ENCODE peak calls at places on chromosome 1, in six cellular contexts. C is fibroblast of mammary gland; Q is ACHN; E is stimulated activated CD8-positive, alpha-beta memory T cell treated with anti-CD3 and anti-CD28 coated beads, Interleukin-4, amount 100 ng/mL, for 1 hour; M is EH; Z is A172. R is an unnamed sample.

GRCh38 chr1:30058966-30059365 is 664.4 kb downstream of the MATN1 start:
- DNase-seq in C (peak; percentile 79), Q (no peak), Z (peak; percentile 80), E (no peak), M (peak; percentile 97), R (no peak)

GRCh38 chr1:175841613-175842234 is 98.3 kb upstream of the TNR start:
- DNase-seq in M (no peak), E (no peak), Q (no peak), Z (no peak), C (no peak), R (no peak)

GRCh38 chr1:88673446-88673845 is 10.6 kb upstream of the PKN2 start:
- DNase-seq in Q (no peak), E (no peak), M (no peak), C (no peak), Z (no peak), R (no peak)

GRCh38 chr1:185110145-185110544 is 46.6 kb downstream of the TRMT1L start:
- DNase-seq in M (no peak), Q (no peak), C (no peak), Z (no peak), E (no peak), R (no peak)

GRCh38 chr1:180643693-180644092 is 11.9 kb downstream of the XPR1 start:
- DNase-seq in M (peak; percentile 48), C (peak; percentile 72), E (no peak), Q (no peak), Z (peak; percentile 42), R (no peak)

GRCh38 chr1:35171579-35171978 is 21.4 kb downstream of the SFPQ start:
- DNase-seq in Z (no peak), M (no peak), Q (no peak), C (no peak), E (no peak), R (no peak)

GRCh38 chr1:94865369-94865768 is 45.2 kb downstream of the SLC44A3 start:
- DNase-seq in C (peak; percentile 64), Z (no peak), M (peak; percentile 84), Q (no peak), E (no peak), R (no peak)

GRCh38 chr1:109765896-109766615 is 2.3 kb upstream of the EPS8L3 start:
- DNase-seq in M (no peak), E (no peak), Z (no peak), C (no peak), Q (no peak), R (no peak)

GRCh38 chr1:114512595-114513280 is 1.7 kb upstream of the TRIM33 start:
- DNase-seq in Q (no peak), E (no peak), C (no peak), Z (no peak), M (no peak), R (no peak)

GRCh38 chr1:30506785-30507312 is 216.5 kb downstream of the MATN1 start:
- DNase-seq in M (no peak), E (no peak), Q (no peak), C (no peak), Z (no peak), R (no peak)

GRCh38 chr1:215526147-215526845 is 40.8 kb upstream of the KCTD3 start:
- DNase-seq in E (no peak), Q (peak; percentile 69), C (peak; percentile 69), Z (peak; percentile 58), M (peak; percentile 58), R (no peak)

GRCh38 chr1:241972703-241973375 is 15.3 kb downstream of the BECN2 start:
- DNase-seq in Q (peak; percentile 44), E (no peak), M (peak; percentile 32), Z (peak; percentile 65), C (peak; percentile 11), R (no peak)

GRCh38 chr1:980137-980571 is 1.7 kb downstream of the PERM1 start:
- DNase-seq in C (no peak), Q (no peak), Z (no peak), M (no peak), E (no peak), R (no peak)

GRCh38 chr1:158809862-158810261 is 21.3 kb upstream of the MNDA start:
- DNase-seq in Q (no peak), M (no peak), Z (no peak), C (no peak), E (no peak), R (no peak)